ENCODE peak calls at places on chromosomes 1 and 21, in nine cellular contexts. J, I, L, K, S, M, N, W and A are unnamed samples.

GRCh38 chr1:93148001-93148400 is 32.2 kb downstream of the TMED5 start:
- DNase-seq in J (no peak), I (no peak), L (no peak), K (no peak), S (no peak), M (no peak), N (no peak), W (no peak), A (no peak)

GRCh38 chr1:36555041-36555440 is 72.3 kb upstream of the CSF3R start:
- DNase-seq in J (no peak), I (no peak), L (no peak), K (no peak), S (no peak), M (no peak), N (no peak), W (peak; percentile 26), A (no peak)

GRCh38 chr1:223846668-223847007 is 891 bp upstream of the TP53BP2 start:
- DNase-seq in J (no peak), I (peak; percentile 41), L (no peak), K (no peak), S (peak; percentile 26), M (peak; percentile 76), N (peak; percentile 32), W (no peak), A (no peak)

GRCh38 chr1:219460561-219461511 is 152.1 kb downstream of the ZC3H11B start:
- DNase-seq in J (no peak), I (no peak), L (no peak), K (no peak), S (peak; percentile 73), M (no peak), N (no peak), W (no peak), A (no peak)

GRCh38 chr1:87278791-87279190 is 49.9 kb upstream of the LMO4 start:
- DNase-seq in J (no peak), I (no peak), L (no peak), K (no peak), S (no peak), M (no peak), N (no peak), W (no peak), A (no peak)

GRCh38 chr1:246728311-246728710 is 4.1 kb downstream of the SCCPDH start:
- DNase-seq in J (no peak), I (peak; percentile 15), L (no peak), K (no peak), S (no peak), M (no peak), N (no peak), W (no peak), A (no peak)

GRCh38 chr1:91997607-91998195 is 32.1 kb upstream of the EPHX4 start:
- DNase-seq in J (no peak), I (peak; percentile 10), L (no peak), K (no peak), S (peak; percentile 56), M (peak; percentile 0), N (no peak), W (no peak), A (peak; percentile 49)

GRCh38 chr1:153881764-153882163 is 41.0 kb downstream of the GATAD2B start:
- DNase-seq in J (no peak), I (peak; percentile 56), L (no peak), K (no peak), S (no peak), M (peak; percentile 6), N (no peak), W (no peak), A (no peak)

GRCh38 chr1:208497866-208498541 is 253.8 kb upstream of the PLXNA2 start:
- DNase-seq in J (no peak), I (no peak), L (no peak), K (no peak), S (no peak), M (no peak), N (no peak), W (no peak), A (no peak)

GRCh38 chr1:59732219-59732955 is 82.4 kb upstream of the HOOK1 start:
- DNase-seq in J (no peak), I (no peak), L (no peak), K (no peak), S (no peak), M (no peak), N (no peak), W (no peak), A (no peak)

GRCh38 chr1:245859510-245860114 is 647.5 kb downstream of the SMYD3 start:
- DNase-seq in J (no peak), I (peak; percentile 53), L (no peak), K (no peak), S (no peak), M (no peak), N (no peak), W (no peak), A (no peak)

GRCh38 chr21:18499761-18500376 is 96.3 kb upstream of the TMPRSS15 start:
- DNase-seq in J (no peak), I (peak; percentile 43), L (peak; percentile 21), K (peak; percentile 37), S (peak; percentile 45), M (no peak), N (no peak), W (peak; percentile 52), A (peak; percentile 45)

GRCh38 chr1:58845947-58846346 is 62.1 kb upstream of the JUN start:
- DNase-seq in J (no peak), I (no peak), L (no peak), K (no peak), S (peak; percentile 67), M (no peak), N (no peak), W (no peak), A (no peak)

GRCh38 chr1:203069028-203069804 is 16.6 kb downstream of the MYOG start:
- DNase-seq in J (no peak), I (no peak), L (no peak), K (no peak), S (peak; percentile 29), M (no peak), N (no peak), W (no peak), A (no peak)

GRCh38 chr1:7616953-7617352 is 154.1 kb upstream of the VAMP3 start:
- DNase-seq in J (no peak), I (no peak), L (peak; percentile 1), K (no peak), S (no peak), M (no peak), N (no peak), W (no peak), A (no peak)

GRCh38 chr1:25504706-25505560 is 38.5 kb upstream of the LDLRAP1 start:
- DNase-seq in J (no peak), I (no peak), L (no peak), K (no peak), S (peak; percentile 27), M (no peak), N (no peak), W (no peak), A (no peak)

GRCh38 chr1:167173516-167174184 is 47.0 kb upstream of the POU2F1 start:
- DNase-seq in J (no peak), I (peak; percentile 78), L (no peak), K (no peak), S (no peak), M (peak; percentile 0), N (no peak), W (no peak), A (no peak)

GRCh38 chr1:200243042-200243437 is 166.8 kb downstream of the ZNF281 start:
- DNase-seq in J (no peak), I (no peak), L (no peak), K (no peak), S (no peak), M (no peak), N (no peak), W (no peak), A (no peak)

GRCh38 chr21:29301703-29302102 is 3.0 kb downstream of the BACH1 start:
- DNase-seq in J (no peak), I (no peak), L (no peak), K (no peak), S (no peak), M (no peak), N (no peak), W (no peak), A (no peak)

GRCh38 chr1:5975133-5975880 is 16.9 kb downstream of the NPHP4 start:
- DNase-seq in J (peak; percentile 31), I (no peak), L (no peak), K (peak; percentile 29), S (peak; percentile 73), M (peak; percentile 60), N (peak; percentile 43), W (no peak), A (peak; percentile 63)

GRCh38 chr1:178942285-178943218 is 71.7 kb upstream of the ANGPTL1 start:
- DNase-seq in J (no peak), I (peak; percentile 66), L (peak; percentile 69), K (no peak), S (peak; percentile 91), M (no peak), N (no peak), W (peak; percentile 26), A (peak; percentile 60)

GRCh38 chr1:169585184-169585583 is 1.1 kb downstream of the F5 start:
- DNase-seq in J (no peak), I (no peak), L (no peak), K (no peak), S (peak; percentile 5), M (no peak), N (no peak), W (no peak), A (no peak)

GRCh38 chr21:36321325-36322082 is 1.5 kb downstream of the MORC3 start:
- DNase-seq in J (no peak), I (peak; percentile 50), L (no peak), K (no peak), S (peak; percentile 65), M (peak; percentile 18), N (no peak), W (peak; percentile 51), A (no peak)

GRCh38 chr1:231421616-231421970 is 494 bp downstream of the EGLN1 start:
- DNase-seq in J (peak; percentile 28), I (peak; percentile 25), L (peak; percentile 33), K (no peak), S (no peak), M (peak; percentile 75), N (no peak), W (peak; percentile 67), A (peak; percentile 58)

GRCh38 chr1:156942576-156942975 is 22.1 kb downstream of the LRRC71 start:
- DNase-seq in J (no peak), I (no peak), L (no peak), K (no peak), S (no peak), M (no peak), N (no peak), W (no peak), A (no peak)

GRCh38 chr1:57066980-57067615 is 101.3 kb upstream of the C8B start:
- DNase-seq in J (no peak), I (no peak), L (no peak), K (no peak), S (no peak), M (no peak), N (no peak), W (no peak), A (no peak)

GRCh38 chr1:65172936-65173335 is 24.9 kb downstream of the AK4 start:
- DNase-seq in J (no peak), I (no peak), L (no peak), K (no peak), S (no peak), M (no peak), N (no peak), W (no peak), A (no peak)